ENCODE peak calls at places on chromosomes 16 and 17, in five cellular contexts. One of them, this sample, is unnamed.
A peak's percentile ranks its signal among the peaks of the same experiment; 100 is the strongest.

GRCh38 chr16:69833357-69833781 is 71.2 kb downstream of the WWP2 start:
- DNase-seq in tibial artery: no peak
- DNase-seq in mammary epithelial cell: no peak
- DNase-seq in endothelial cell of umbilical vein: peak; percentile 37
- DNase-seq in mesenchymal stem cell: peak; percentile 43
- DNase-seq in this sample: no peak

GRCh38 chr16:88662222-88662842 is 559 bp downstream of the MVD start:
- DNase-seq in mesenchymal stem cell: peak; percentile 22
- DNase-seq in tibial artery: no peak
- DNase-seq in endothelial cell of umbilical vein: no peak
- DNase-seq in mammary epithelial cell: peak; percentile 17
- DNase-seq in this sample: no peak

GRCh38 chr17:81339502-81340296 is 44.6 kb upstream of the SLC38A10 start:
- DNase-seq in tibial artery: no peak
- DNase-seq in endothelial cell of umbilical vein: no peak
- DNase-seq in mesenchymal stem cell: peak; percentile 30
- DNase-seq in mammary epithelial cell: no peak
- DNase-seq in this sample: no peak

GRCh38 chr16:54932737-54933254 is 2.1 kb downstream of the IRX5 start:
- DNase-seq in mammary epithelial cell: peak; percentile 35
- DNase-seq in tibial artery: no peak
- DNase-seq in endothelial cell of umbilical vein: no peak
- DNase-seq in mesenchymal stem cell: no peak
- DNase-seq in this sample: no peak

GRCh38 chr16:67926181-67926742 is 5.4 kb downstream of the CTRL start:
- DNase-seq in endothelial cell of umbilical vein: peak; percentile 79
- DNase-seq in tibial artery: peak; percentile 86
- DNase-seq in mesenchymal stem cell: no peak
- DNase-seq in mammary epithelial cell: no peak
- DNase-seq in this sample: no peak

GRCh38 chr16:54938351-54939346 is 8.0 kb downstream of the IRX5 start:
- DNase-seq in mesenchymal stem cell: peak; percentile 53
- DNase-seq in endothelial cell of umbilical vein: peak; percentile 44
- DNase-seq in tibial artery: no peak
- DNase-seq in mammary epithelial cell: peak; percentile 48
- DNase-seq in this sample: peak; percentile 34

GRCh38 chr16:25031441-25032307 is 16.5 kb upstream of the ARHGAP17 start:
- DNase-seq in tibial artery: peak; percentile 93
- DNase-seq in endothelial cell of umbilical vein: peak; percentile 96
- DNase-seq in mesenchymal stem cell: peak; percentile 97
- DNase-seq in mammary epithelial cell: peak; percentile 94
- DNase-seq in this sample: peak; percentile 89

GRCh38 chr16:81447383-81448101 is 2.9 kb downstream of the CMIP start:
- DNase-seq in mesenchymal stem cell: no peak
- DNase-seq in mammary epithelial cell: peak; percentile 60
- DNase-seq in endothelial cell of umbilical vein: peak; percentile 25
- DNase-seq in tibial artery: no peak
- DNase-seq in this sample: no peak

DNA sequence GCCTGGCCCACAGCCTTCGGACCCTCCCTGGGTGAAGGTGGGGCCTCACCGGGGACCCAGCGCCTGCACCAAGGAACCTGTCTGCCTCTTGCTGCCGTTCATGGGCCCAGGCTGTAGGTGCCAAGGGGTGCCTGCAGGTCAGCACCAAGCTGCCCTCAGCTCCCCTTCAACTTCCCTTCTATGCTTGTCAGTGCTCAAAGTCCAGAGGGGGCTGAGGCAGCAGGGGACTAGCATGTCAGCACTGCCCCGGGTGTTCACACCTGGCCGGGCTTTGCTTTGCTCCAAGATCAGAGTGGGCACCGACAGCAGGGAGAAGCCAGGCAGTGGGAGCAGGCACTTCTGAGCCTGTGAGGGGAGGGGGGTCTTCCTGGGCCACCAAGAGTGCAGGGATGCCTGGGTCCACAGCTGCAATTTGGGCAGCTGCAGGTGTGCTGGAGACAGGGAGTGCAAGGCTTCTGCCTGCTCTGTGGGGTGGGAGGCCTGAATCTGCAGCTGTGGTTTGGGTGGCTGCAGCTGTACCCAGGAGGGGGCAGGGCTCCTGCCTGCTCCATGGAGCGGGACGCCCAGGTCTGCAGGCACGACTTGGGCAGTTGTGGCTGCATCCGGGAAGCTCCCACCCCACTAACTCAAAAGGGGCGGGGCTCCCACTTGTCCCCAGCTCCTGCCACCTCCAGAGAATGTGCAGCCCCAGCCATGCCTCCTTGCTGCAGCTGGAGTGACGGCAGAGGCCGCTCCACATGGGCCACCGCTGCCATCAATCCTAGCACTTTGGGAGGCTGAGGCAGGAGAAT is 27.6 kb upstream of the PRM1 start:
- DNase-seq in tibial artery: no peak
- DNase-seq in mesenchymal stem cell: no peak
- DNase-seq in mammary epithelial cell: no peak
- DNase-seq in endothelial cell of umbilical vein: no peak
- DNase-seq in this sample: no peak
- H3K4me1 ChIP-seq in tibial artery: no peaks in the 10 kb centered on the region
- H3K4me1 ChIP-seq in mesenchymal stem cell: peaks cover 44% of the 10 kb centered on the region
- H3K4me1 ChIP-seq in mammary epithelial cell: peaks cover 6% of the 10 kb centered on the region
- H3K4me1 ChIP-seq in endothelial cell of umbilical vein: no peaks in the 10 kb centered on the region
- H3K4me1 ChIP-seq in this sample: no peaks in the 10 kb centered on the region

GRCh38 chr17:59633658-59634359 is 14.1 kb downstream of the CLTC start:
- DNase-seq in mesenchymal stem cell: no peak
- DNase-seq in mammary epithelial cell: no peak
- DNase-seq in endothelial cell of umbilical vein: no peak
- DNase-seq in tibial artery: no peak
- DNase-seq in this sample: no peak
- H3K4me1 ChIP-seq in mesenchymal stem cell: peaks cover 10% of the 10 kb centered on the region
- H3K4me1 ChIP-seq in mammary epithelial cell: no peaks in the 10 kb centered on the region
- H3K4me1 ChIP-seq in endothelial cell of umbilical vein: peaks cover 18% of the 10 kb centered on the region
- H3K4me1 ChIP-seq in tibial artery: peaks cover 27% of the 10 kb centered on the region
- H3K4me1 ChIP-seq in this sample: peaks cover 30% of the 10 kb centered on the region

GRCh38 chr16:1477033-1477432 is 2.2 kb upstream of the CLCN7 start:
- DNase-seq in endothelial cell of umbilical vein: no peak
- DNase-seq in tibial artery: no peak
- DNase-seq in mammary epithelial cell: no peak
- DNase-seq in mesenchymal stem cell: no peak
- DNase-seq in this sample: no peak
- H3K4me1 ChIP-seq in endothelial cell of umbilical vein: peaks cover 5% of the 10 kb centered on the region
- H3K4me1 ChIP-seq in tibial artery: peaks cover 14% of the 10 kb centered on the region
- H3K4me1 ChIP-seq in mammary epithelial cell: peaks cover 12% of the 10 kb centered on the region
- H3K4me1 ChIP-seq in mesenchymal stem cell: peaks cover 22% of the 10 kb centered on the region
- H3K4me1 ChIP-seq in this sample: peaks cover 20% of the 10 kb centered on the region

GRCh38 chr17:2395258-2396170 is 5.3 kb downstream of the MNT start:
- DNase-seq in mammary epithelial cell: no peak
- DNase-seq in mesenchymal stem cell: peak; percentile 91
- DNase-seq in endothelial cell of umbilical vein: peak; percentile 23
- DNase-seq in tibial artery: peak; percentile 82
- DNase-seq in this sample: no peak
- H3K4me1 ChIP-seq in mammary epithelial cell: peaks cover 61% of the 10 kb centered on the region
- H3K4me1 ChIP-seq in mesenchymal stem cell: peaks cover 59% of the 10 kb centered on the region
- H3K4me1 ChIP-seq in endothelial cell of umbilical vein: peaks cover 45% of the 10 kb centered on the region
- H3K4me1 ChIP-seq in tibial artery: peaks cover 57% of the 10 kb centered on the region
- H3K4me1 ChIP-seq in this sample: peaks cover 65% of the 10 kb centered on the region

GRCh38 chr17:40598928-40599627 is 33.8 kb upstream of the CCR7 start:
- DNase-seq in endothelial cell of umbilical vein: no peak
- DNase-seq in tibial artery: peak; percentile 90
- DNase-seq in mesenchymal stem cell: no peak
- DNase-seq in mammary epithelial cell: no peak
- DNase-seq in this sample: no peak

GRCh38 chr17:40604327-40605080 is 39.2 kb upstream of the CCR7 start:
- DNase-seq in mesenchymal stem cell: no peak
- DNase-seq in mammary epithelial cell: no peak
- DNase-seq in tibial artery: no peak
- DNase-seq in endothelial cell of umbilical vein: no peak
- DNase-seq in this sample: no peak

GRCh38 chr17:40600486-40601046 is 35.3 kb upstream of the CCR7 start:
- DNase-seq in mesenchymal stem cell: no peak
- DNase-seq in tibial artery: no peak
- DNase-seq in mammary epithelial cell: no peak
- DNase-seq in endothelial cell of umbilical vein: no peak
- DNase-seq in this sample: no peak

GRCh38 chr17:40605301-40605700 is 40.0 kb upstream of the CCR7 start:
- DNase-seq in mammary epithelial cell: no peak
- DNase-seq in tibial artery: no peak
- DNase-seq in mesenchymal stem cell: no peak
- DNase-seq in endothelial cell of umbilical vein: no peak
- DNase-seq in this sample: no peak

DNA sequence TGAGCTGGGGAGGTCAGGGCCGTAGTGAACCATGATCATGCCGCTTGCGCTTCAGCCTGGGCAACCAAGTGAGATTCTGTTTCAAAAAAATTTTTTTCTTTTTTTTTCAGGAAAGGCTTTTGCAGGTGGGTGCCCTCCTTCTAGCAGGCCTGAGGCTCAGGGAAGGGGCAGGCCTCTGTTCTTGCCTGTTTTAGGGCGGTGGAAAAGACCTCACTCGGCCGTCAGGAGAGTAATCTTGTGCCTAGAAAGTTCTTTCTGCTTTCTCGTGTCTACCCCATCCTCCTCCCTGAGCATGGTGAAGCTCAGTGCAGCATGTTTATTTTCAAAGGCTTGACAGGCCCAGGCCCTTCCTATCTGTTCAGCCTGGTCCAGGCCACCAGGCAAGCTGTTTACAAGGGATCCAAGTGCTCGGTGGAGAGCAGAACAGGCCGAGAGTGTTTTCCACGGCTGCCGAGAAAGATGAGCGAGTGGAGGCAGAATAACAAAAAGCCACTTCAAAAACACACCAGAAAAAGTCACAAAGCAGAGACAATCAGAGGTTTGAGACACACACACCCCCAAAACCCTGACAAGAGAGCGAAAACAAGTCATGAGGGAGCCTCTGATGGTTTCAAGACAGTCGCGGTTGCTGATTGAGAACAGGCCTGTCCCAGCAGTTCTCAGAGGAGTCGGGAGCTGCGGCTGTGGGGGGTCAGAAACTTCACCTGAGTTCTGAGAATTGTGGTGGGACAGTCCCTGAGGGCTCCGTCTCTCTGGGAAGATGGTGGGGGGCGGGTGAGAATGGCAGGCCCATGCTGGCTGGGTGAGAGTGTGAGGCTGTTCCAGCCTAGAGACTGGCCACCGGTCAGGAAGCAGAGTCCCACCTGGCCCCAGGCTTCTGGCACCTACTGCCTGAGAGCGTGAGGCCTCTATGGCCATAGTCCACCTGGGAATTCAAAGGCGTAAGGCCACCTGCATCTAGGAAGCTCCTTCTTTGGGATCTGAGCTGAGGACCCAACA is 37.5 kb upstream of the CCR7 start:
- DNase-seq in mesenchymal stem cell: peak; percentile 56
- DNase-seq in mammary epithelial cell: no peak
- DNase-seq in tibial artery: no peak
- DNase-seq in endothelial cell of umbilical vein: no peak
- DNase-seq in this sample: no peak
- H3K4me1 ChIP-seq in mesenchymal stem cell: no peaks in the 10 kb centered on the region
- H3K4me1 ChIP-seq in mammary epithelial cell: no peaks in the 10 kb centered on the region
- H3K4me1 ChIP-seq in tibial artery: peaks cover 11% of the 10 kb centered on the region
- H3K4me1 ChIP-seq in endothelial cell of umbilical vein: no peaks in the 10 kb centered on the region
- H3K4me1 ChIP-seq in this sample: no peaks in the 10 kb centered on the region

GRCh38 chr16:19113577-19114358 is at the start of gene ITPRIPL2:
- DNase-seq in mesenchymal stem cell: peak; percentile 90
- DNase-seq in mammary epithelial cell: peak; percentile 80
- DNase-seq in tibial artery: peak; percentile 95
- DNase-seq in endothelial cell of umbilical vein: peak; percentile 83
- DNase-seq in this sample: peak; percentile 94

GRCh38 chr16:19116711-19117449 is 3.1 kb downstream of the ITPRIPL2 start:
- DNase-seq in tibial artery: peak; percentile 19
- DNase-seq in endothelial cell of umbilical vein: no peak
- DNase-seq in mesenchymal stem cell: peak; percentile 47
- DNase-seq in mammary epithelial cell: peak; percentile 59
- DNase-seq in this sample: no peak

GRCh38 chr16:19114359-19115147 is 789 bp downstream of the ITPRIPL2 start:
- DNase-seq in mammary epithelial cell: peak; percentile 63
- DNase-seq in mesenchymal stem cell: peak; percentile 71
- DNase-seq in endothelial cell of umbilical vein: peak; percentile 79
- DNase-seq in tibial artery: peak; percentile 87
- DNase-seq in this sample: peak; percentile 75

GRCh38 chr16:19118938-19119431 is 5.2 kb downstream of the ITPRIPL2 start:
- DNase-seq in tibial artery: peak; percentile 73
- DNase-seq in mammary epithelial cell: peak; percentile 81
- DNase-seq in endothelial cell of umbilical vein: peak; percentile 88
- DNase-seq in mesenchymal stem cell: peak; percentile 98
- DNase-seq in this sample: peak; percentile 67

DNA sequence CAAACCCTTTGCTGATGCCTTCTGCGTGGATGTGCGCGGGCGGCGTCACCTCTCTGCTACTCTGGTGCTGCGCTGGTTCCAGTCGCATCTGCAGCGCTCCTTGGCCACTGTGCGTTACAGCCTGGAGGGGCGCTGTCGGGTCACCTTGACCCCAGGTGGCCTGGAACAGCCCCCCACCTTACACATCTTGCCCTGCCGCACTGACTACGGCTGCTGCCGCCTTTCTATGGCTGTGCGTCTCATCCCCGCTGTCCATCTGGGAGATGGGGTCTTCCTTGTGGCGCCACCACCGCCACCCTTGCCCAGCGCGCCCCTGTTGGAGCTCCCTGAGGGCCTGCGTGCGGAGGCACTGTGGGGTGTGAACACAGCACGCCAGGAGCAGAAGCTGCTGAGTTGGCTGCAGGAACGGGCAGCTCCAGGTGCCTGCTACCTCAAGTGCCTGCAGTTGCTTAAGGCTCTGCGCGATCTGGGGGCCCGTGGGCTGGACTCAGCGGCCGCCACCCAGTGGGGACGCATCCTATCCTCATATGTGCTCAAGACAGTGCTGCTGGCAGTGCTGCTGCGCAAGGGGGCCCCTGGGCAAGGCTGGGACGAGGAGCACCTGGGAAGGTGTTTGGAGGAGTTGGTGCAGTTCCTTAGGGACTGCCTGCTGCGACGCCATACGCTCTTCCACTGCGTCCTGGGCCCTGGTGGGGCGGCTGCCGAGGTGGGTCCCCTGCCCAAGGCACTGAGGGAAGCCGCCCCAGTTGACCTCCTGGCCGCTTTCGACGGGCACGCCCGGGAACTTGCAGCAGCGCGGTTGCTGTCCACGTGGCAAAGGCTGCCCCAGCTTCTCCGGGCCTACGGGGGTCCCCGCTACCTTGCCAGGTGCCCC is 1.6 kb downstream of the ITPRIPL2 start:
- DNase-seq in mesenchymal stem cell: no peak
- DNase-seq in mammary epithelial cell: no peak
- DNase-seq in endothelial cell of umbilical vein: no peak
- DNase-seq in tibial artery: peak; percentile 64
- DNase-seq in this sample: no peak
- H3K4me1 ChIP-seq in mesenchymal stem cell: peaks cover 29% of the 10 kb centered on the region
- H3K4me1 ChIP-seq in mammary epithelial cell: peaks cover 56% of the 10 kb centered on the region
- H3K4me1 ChIP-seq in endothelial cell of umbilical vein: peaks cover 52% of the 10 kb centered on the region
- H3K4me1 ChIP-seq in tibial artery: peaks cover 52% of the 10 kb centered on the region
- H3K4me1 ChIP-seq in this sample: peaks cover 26% of the 10 kb centered on the region

DNA sequence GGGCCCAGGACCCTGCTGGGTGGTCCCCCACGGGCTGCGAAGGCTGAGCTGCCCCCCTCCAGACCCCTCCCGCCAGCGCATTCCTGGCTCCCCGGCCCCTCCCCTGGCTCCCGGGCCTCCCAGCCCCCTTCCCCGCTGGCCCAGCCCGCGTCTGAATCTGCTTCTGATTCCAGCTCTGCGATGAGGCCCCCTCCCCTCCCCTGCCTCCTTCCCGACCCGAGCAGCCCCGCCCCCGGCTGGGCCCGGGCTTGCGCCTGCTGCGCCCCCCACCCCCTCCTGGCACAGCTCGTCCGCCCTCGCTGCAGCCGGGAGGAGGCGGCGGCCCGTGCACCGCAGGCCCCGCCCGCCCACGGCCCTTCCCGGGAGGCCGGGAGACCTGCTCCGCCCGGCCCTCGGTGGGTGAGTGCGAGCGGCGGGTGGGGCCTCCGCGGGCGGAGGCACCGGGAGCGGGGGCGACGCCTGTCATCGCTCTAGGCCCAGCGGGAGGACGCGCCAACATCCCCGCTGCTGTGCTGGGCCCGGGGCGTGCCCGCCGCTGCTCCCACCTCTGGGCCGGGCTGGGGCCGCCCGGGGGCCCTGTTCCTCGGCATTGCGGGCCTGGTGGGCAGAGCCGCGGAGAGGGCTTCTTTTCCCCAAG is at the start of gene NTN3:
- DNase-seq in mammary epithelial cell: no peak
- DNase-seq in tibial artery: no peak
- DNase-seq in mesenchymal stem cell: no peak
- DNase-seq in endothelial cell of umbilical vein: no peak
- DNase-seq in this sample: peak; percentile 65
- H3K4me1 ChIP-seq in mammary epithelial cell: peaks cover 47% of the 10 kb centered on the region
- H3K4me1 ChIP-seq in tibial artery: peaks cover 56% of the 10 kb centered on the region
- H3K4me1 ChIP-seq in mesenchymal stem cell: peaks cover 68% of the 10 kb centered on the region
- H3K4me1 ChIP-seq in endothelial cell of umbilical vein: peaks cover 15% of the 10 kb centered on the region
- H3K4me1 ChIP-seq in this sample: peaks cover 39% of the 10 kb centered on the region